ENCODE peak calls at places on chromosomes 16 and 17, in six cellular contexts. O, Q, Y, Z, A and J are unnamed samples.

GRCh38 chr17:5042152-5043022 is 7.2 kb upstream of the SLC52A1 start:
- DNase-seq in O (no peak), Z (no peak), Q (no peak), Y (no peak), A (no peak), J (no peak)

GRCh38 chr16:10609410-10609774 is 29.0 kb upstream of the EMP2 start:
- DNase-seq in Y (peak; percentile 18), Z (no peak), A (no peak), O (no peak), Q (no peak), J (peak; percentile 72)

GRCh38 chr16:65312795-65313194 is 190.9 kb upstream of the CDH11 start:
- DNase-seq in O (no peak), Z (no peak), A (no peak), Q (no peak), Y (no peak), J (no peak)

GRCh38 chr16:88453621-88454314 is 688 bp downstream of the ZFPM1 start:
- DNase-seq in A (peak; percentile 71), Z (no peak), Y (no peak), O (no peak), Q (no peak), J (no peak)

GRCh38 chr17:61454095-61454931 is 2.1 kb downstream of the TBX4 start:
- DNase-seq in A (no peak), O (no peak), Y (no peak), Q (no peak), Z (peak; percentile 15), J (no peak)

GRCh38 chr17:82376042-82376730 is 4.6 kb downstream of the UTS2R start:
- DNase-seq in O (no peak), Y (no peak), A (no peak), Z (no peak), Q (no peak), J (no peak)

GRCh38 chr17:28828294-28829040 is 14.1 kb downstream of the FAM222B start:
- DNase-seq in Z (peak; percentile 13), Q (no peak), Y (no peak), A (no peak), O (no peak), J (no peak)

GRCh38 chr17:29617481-29618271 is 5.0 kb downstream of the CORO6 start:
- DNase-seq in Q (no peak), Z (peak; percentile 62), A (peak; percentile 83), O (peak; percentile 82), Y (peak; percentile 59), J (no peak)

GRCh38 chr16:70610273-70611223 is 35.8 kb upstream of the IL34 start:
- DNase-seq in A (no peak), Q (no peak), Z (peak; percentile 77), O (peak; percentile 31), Y (no peak), J (no peak)

GRCh38 chr17:50908860-50909764 is 43.0 kb upstream of the TOB1 start:
- DNase-seq in A (peak; percentile 92), O (peak; percentile 71), Q (no peak), Y (no peak), Z (peak; percentile 96), J (no peak)

GRCh38 chr17:17609121-17609520 is 17.6 kb upstream of the PEMT start:
- DNase-seq in A (no peak), Z (no peak), Y (no peak), Q (no peak), O (no peak), J (no peak)

GRCh38 chr17:41009301-41009760 is 403 bp upstream of the KRTAP3-1 start:
- DNase-seq in Y (no peak), Z (no peak), A (no peak), O (no peak), Q (no peak), J (no peak)

GRCh38 chr16:8963010-8963824 is 489 bp downstream of the USP7 start:
- DNase-seq in Z (no peak), Y (no peak), O (peak; percentile 28), A (peak; percentile 46), Q (no peak), J (no peak)
- H3K27ac ChIP-seq in Z (peak overlapping the region; percentile 79), Y (peak overlapping the region; percentile 89), O (peak overlapping the region; percentile 68), A (peak overlapping the region; percentile 71), Q (peak overlapping the region; percentile 80), J (no peak overlapping the region)

GRCh38 chr17:64173646-64174045 is 43.7 kb upstream of the ERN1 start:
- DNase-seq in A (no peak), O (no peak), Z (no peak), Y (no peak), Q (no peak), J (no peak)
- H3K27ac ChIP-seq in A (no peak overlapping the region), O (no peak overlapping the region), Z (no peak overlapping the region), Y (no peak overlapping the region), Q (no peak overlapping the region), J (no peak overlapping the region)

GRCh38 chr16:85974428-85975375 is 75.7 kb downstream of the IRF8 start:
- DNase-seq in O (no peak), Z (no peak), Q (no peak), Y (no peak), A (no peak), J (no peak)
- H3K27ac ChIP-seq in O (no peak overlapping the region), Z (no peak overlapping the region), Q (no peak overlapping the region), Y (no peak overlapping the region), A (no peak overlapping the region), J (no peak overlapping the region)

GRCh38 chr16:57637020-57637419 is 8.6 kb downstream of the ADGRG1 start:
- DNase-seq in A (no peak), Q (peak; percentile 42), O (no peak), Y (no peak), Z (peak; percentile 60), J (no peak)
- H3K27ac ChIP-seq in A (no peak overlapping the region), Q (no peak overlapping the region), O (peak overlapping the region; percentile 92), Y (peak overlapping the region; percentile 72), Z (peak overlapping the region; percentile 83), J (no peak overlapping the region)

GRCh38 chr17:2980211-2980903 is 83.0 kb downstream of the OR1D5 start:
- DNase-seq in O (no peak), Q (no peak), Z (peak; percentile 2), Y (no peak), A (no peak), J (no peak)
- H3K27ac ChIP-seq in O (no peak overlapping the region), Q (no peak overlapping the region), Z (no peak overlapping the region), Y (no peak overlapping the region), A (no peak overlapping the region), J (no peak overlapping the region)

GRCh38 chr16:4618645-4619418 is 4.1 kb upstream of the UBALD1 start:
- DNase-seq in Y (no peak), Q (no peak), A (no peak), O (no peak), Z (peak; percentile 66), J (no peak)
- H3K27ac ChIP-seq in Y (no peak overlapping the region), Q (no peak overlapping the region), A (peak overlapping the region; percentile 17), O (no peak overlapping the region), Z (peak overlapping the region; percentile 97), J (no peak overlapping the region)